ENCODE peak calls at places on chromosomes 16 and 17, in nine cellular contexts. V is adrenal gland, S is uterus, J is MM.1S, Z is left ventricle myocardium inferior, H is HAP-1, L is heart right ventricle, M is heart left ventricle, T is cardiac muscle cell. X is an unnamed sample. For H3K36me3 and H3K4me1, the result is how much of the 10 kb centered on the place peaks cover.

GRCh38 chr16:89636663-89637062 is 20.8 kb downstream of the CHMP1A start:
- DNase-seq in V (no peak), S (no peak), J (no peak), Z (no peak), H (no peak), L (no peak), M (no peak), T (no peak), X (no peak)

GRCh38 chr17:28379814-28380571 is 8.5 kb downstream of the SARM1 start:
- DNase-seq in V (no peak), S (no peak), J (no peak), Z (no peak), H (no peak), L (no peak), M (no peak), T (no peak), X (no peak)

GRCh38 chr17:8628609-8629169 is 1.8 kb downstream of the MYH10 start:
- DNase-seq in V (no peak), S (no peak), J (no peak), Z (no peak), H (no peak), L (no peak), M (no peak), T (no peak), X (peak)

GRCh38 chr16:47565454-47565853 is 104.3 kb downstream of the PHKB start:
- DNase-seq in V (peak), S (no peak), J (no peak), Z (peak), H (no peak), L (peak), M (peak), T (no peak), X (no peak)

GRCh38 chr17:752620-753219 is 656 bp upstream of the GEMIN4 start:
- DNase-seq in V (peak), S (peak), J (no peak), Z (peak), H (no peak), L (peak), M (peak), T (no peak), X (peak)

GRCh38 chr16:5490499-5490898 is 392.9 kb upstream of the EEF2KMT start:
- DNase-seq in V (no peak), S (no peak), J (peak), Z (no peak), H (no peak), L (no peak), M (no peak), T (peak), X (peak)

GRCh38 chr16:25966172-25967097 is 274.7 kb downstream of the HS3ST4 start:
- DNase-seq in V (no peak), S (no peak), J (peak), Z (no peak), H (no peak), L (no peak), M (no peak), T (no peak), X (no peak)

GRCh38 chr17:34146440-34147043 is 108.5 kb upstream of the CCL2 start:
- DNase-seq in V (no peak), S (no peak), J (peak), Z (peak), H (peak), L (peak), M (no peak), T (peak), X (peak)

GRCh38 chr17:82882715-82883446 is 43.1 kb upstream of the ZNF750 start:
- DNase-seq in V (no peak), S (no peak), J (no peak), Z (no peak), H (no peak), L (no peak), M (no peak), T (no peak), X (no peak)

GRCh38 chr16:15418206-15418605 is 16.2 kb upstream of the BMERB1 start:
- DNase-seq in V (no peak), S (no peak), J (no peak), Z (no peak), H (no peak), L (no peak), M (no peak), T (no peak), X (no peak)

GRCh38 chr17:29124931-29125270 is 55.3 kb downstream of the MYO18A start:
- DNase-seq in V (no peak), S (no peak), J (no peak), Z (peak), H (no peak), L (peak), M (no peak), T (no peak), X (no peak)

GRCh38 chr17:83014297-83014696 is 65.1 kb upstream of the METRNL start:
- DNase-seq in V (no peak), S (no peak), J (no peak), Z (no peak), H (no peak), L (no peak), M (no peak), T (no peak), X (no peak)

GRCh38 chr17:70352834-70353233 is 183.5 kb downstream of the KCNJ2 start:
- DNase-seq in V (no peak), S (no peak), J (no peak), Z (no peak), H (no peak), L (no peak), M (no peak), T (no peak), X (no peak)

GRCh38 chr17:59361386-59361785 is 29.9 kb downstream of the YPEL2 start:
- DNase-seq in V (no peak), S (no peak), J (no peak), Z (no peak), H (no peak), L (no peak), M (no peak), T (no peak), X (no peak)

GRCh38 chr17:14356043-14356637 is 55.3 kb downstream of the HS3ST3B1 start:
- DNase-seq in V (no peak), S (no peak), J (no peak), Z (no peak), H (no peak), L (no peak), M (no peak), T (no peak), X (no peak)

GRCh38 chr17:45388604-45389325 is 43.9 kb downstream of the ARHGAP27 start:
- DNase-seq in V (no peak), S (no peak), J (no peak), Z (no peak), H (no peak), L (no peak), M (no peak), T (no peak), X (no peak)

GRCh38 chr16:3377917-3378316 is 22.2 kb downstream of the OR2C1 start:
- DNase-seq in V (no peak), S (no peak), J (no peak), Z (no peak), H (no peak), L (no peak), M (no peak), T (no peak), X (no peak)

GRCh38 chr16:84212154-84212553 is 21.2 kb downstream of the ADAD2 start:
- DNase-seq in V (no peak), S (no peak), J (no peak), Z (no peak), H (no peak), L (no peak), M (no peak), T (no peak), X (no peak)

GRCh38 chr16:65876200-65876498 is 490.3 kb upstream of the CDH5 start:
- DNase-seq in V (no peak), S (no peak), J (no peak), Z (no peak), H (no peak), L (no peak), M (no peak), T (no peak), X (no peak)

GRCh38 chr16:4200000-4200780 is 41.7 kb downstream of the SRL start:
- DNase-seq in V (peak), S (peak), J (peak), Z (peak), H (peak), L (peak), M (peak), T (peak), X (peak)

GRCh38 chr17:62824290-62825135 is 16.4 kb upstream of the MARCHF10 start:
- DNase-seq in V (no peak), S (no peak), J (no peak), Z (no peak), H (peak), L (no peak), M (no peak), T (no peak), X (peak)

GRCh38 chr17:82603981-82604448 is 44.2 kb downstream of the WDR45B start:
- DNase-seq in V (peak), S (peak), J (no peak), Z (peak), H (no peak), L (no peak), M (peak), T (no peak), X (no peak)

GRCh38 chr17:50468120-50469004 is at the start of gene CHAD:
- DNase-seq in V (no peak), S (no peak), J (no peak), Z (no peak), H (no peak), L (no peak), M (no peak), T (no peak), X (no peak)

GRCh38 chr16:30951193-30951592 is 2.3 kb downstream of the ORAI3 start:
- DNase-seq in V (no peak), S (no peak), J (no peak), Z (no peak), H (no peak), L (no peak), M (no peak), T (no peak), X (no peak)

GRCh38 chr16:518858-519257 is 8.7 kb upstream of the CAPN15 start:
- DNase-seq in V (no peak), S (no peak), J (no peak), Z (no peak), H (no peak), L (no peak), M (no peak), T (no peak), X (no peak)

GRCh38 chr16:76222853-76223252 is 54.3 kb upstream of the CNTNAP4 start:
- DNase-seq in V (no peak), S (no peak), J (no peak), Z (no peak), H (no peak), L (no peak), M (no peak), T (no peak), X (no peak)

GRCh38 chr16:2971985-2972784 is 3.0 kb downstream of the PAQR4 start:
- DNase-seq in V (no peak), S (no peak), J (no peak), Z (no peak), H (no peak), L (no peak), M (no peak), T (no peak), X (no peak)

GRCh38 chr17:38853292-38854219 is at the start of gene RPL23:
- DNase-seq in V (peak), S (peak), J (peak), Z (peak), H (peak), L (peak), M (peak), T (peak), X (peak)

GRCh38 chr16:71676236-71676635 is 48.3 kb downstream of the PHLPP2 start:
- DNase-seq in V (no peak), S (no peak), J (no peak), Z (no peak), H (no peak), L (no peak), M (no peak), T (no peak), X (peak)

GRCh38 chr16:51723016-51723724 is 572.1 kb upstream of the SALL1 start:
- DNase-seq in V (no peak), S (no peak), J (no peak), Z (no peak), H (peak), L (no peak), M (no peak), T (no peak), X (no peak)

GRCh38 chr16:4323845-4324478 is 8.1 kb downstream of the GLIS2 start:
- DNase-seq in V (peak), S (peak), J (no peak), Z (peak), H (no peak), L (peak), M (peak), T (peak), X (peak)

GRCh38 chr17:42783062-42783777 is 2.8 kb downstream of the WNK4 start:
- DNase-seq in V (no peak), S (no peak), J (no peak), Z (no peak), H (no peak), L (no peak), M (no peak), T (no peak), X (no peak)

GRCh38 chr17:42781639-42782401 is 1.4 kb downstream of the WNK4 start:
- DNase-seq in V (no peak), S (no peak), J (no peak), Z (no peak), H (no peak), L (no peak), M (no peak), T (no peak), X (no peak)

GRCh38 chr17:42783778-42784138 is 3.3 kb downstream of the WNK4 start:
- DNase-seq in V (no peak), S (no peak), J (no peak), Z (no peak), H (no peak), L (no peak), M (no peak), T (no peak), X (no peak)

GRCh38 chr17:42780816-42781638 is 617 bp downstream of the WNK4 start:
- DNase-seq in V (no peak), S (no peak), J (no peak), Z (no peak), H (no peak), L (no peak), M (no peak), T (peak), X (no peak)

DNA sequence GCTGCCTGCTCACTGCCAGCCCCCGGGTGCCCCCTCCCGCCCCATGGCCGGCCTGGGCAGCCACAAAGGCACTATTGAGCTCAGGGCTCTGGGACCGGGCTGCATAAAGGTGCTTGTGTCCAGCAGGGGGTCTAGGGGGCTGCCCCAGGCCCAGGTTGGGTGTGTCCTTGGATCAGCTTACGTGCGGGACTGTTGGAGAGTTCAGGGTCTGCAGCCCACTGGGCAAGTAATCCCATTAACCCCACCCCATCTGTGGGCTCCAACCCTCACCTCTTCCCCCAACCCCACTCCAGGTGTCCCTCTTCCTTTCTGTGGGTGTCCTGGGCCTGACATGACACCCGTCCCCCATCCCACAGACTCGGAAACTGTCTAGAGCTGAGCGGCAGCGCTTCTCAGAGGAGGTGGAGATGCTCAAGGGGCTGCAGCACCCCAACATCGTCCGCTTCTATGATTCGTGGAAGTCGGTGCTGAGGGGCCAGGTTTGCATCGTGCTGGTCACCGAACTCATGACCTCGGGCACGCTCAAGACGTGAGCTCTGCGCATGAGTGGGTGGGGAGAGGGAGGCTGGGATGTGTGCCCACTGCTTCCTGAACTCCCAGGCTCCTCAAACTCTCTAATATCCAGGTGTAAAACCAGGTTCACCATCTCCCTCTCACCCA is 2.1 kb downstream of the WNK4 start:
- DNase-seq in V (no peak), S (no peak), J (no peak), Z (no peak), H (no peak), L (no peak), M (no peak), T (no peak), X (no peak)
- H3K36me3 ChIP-seq in V (under half), S (under half), J (under half), Z (under half), H (under half), L (under half), M (under half), T (under half), X (under half)

GRCh38 chr17:19308398-19308797 is 54.1 kb downstream of the B9D1 start:
- DNase-seq in V (no peak), S (no peak), J (no peak), Z (no peak), H (no peak), L (no peak), M (no peak), T (no peak), X (no peak)
- H3K4me1 ChIP-seq in V (under half), S (under half), J (half or more), Z (half or more), H (under half), L (under half), M (half or more), T (under half), X (under half)

DNA sequence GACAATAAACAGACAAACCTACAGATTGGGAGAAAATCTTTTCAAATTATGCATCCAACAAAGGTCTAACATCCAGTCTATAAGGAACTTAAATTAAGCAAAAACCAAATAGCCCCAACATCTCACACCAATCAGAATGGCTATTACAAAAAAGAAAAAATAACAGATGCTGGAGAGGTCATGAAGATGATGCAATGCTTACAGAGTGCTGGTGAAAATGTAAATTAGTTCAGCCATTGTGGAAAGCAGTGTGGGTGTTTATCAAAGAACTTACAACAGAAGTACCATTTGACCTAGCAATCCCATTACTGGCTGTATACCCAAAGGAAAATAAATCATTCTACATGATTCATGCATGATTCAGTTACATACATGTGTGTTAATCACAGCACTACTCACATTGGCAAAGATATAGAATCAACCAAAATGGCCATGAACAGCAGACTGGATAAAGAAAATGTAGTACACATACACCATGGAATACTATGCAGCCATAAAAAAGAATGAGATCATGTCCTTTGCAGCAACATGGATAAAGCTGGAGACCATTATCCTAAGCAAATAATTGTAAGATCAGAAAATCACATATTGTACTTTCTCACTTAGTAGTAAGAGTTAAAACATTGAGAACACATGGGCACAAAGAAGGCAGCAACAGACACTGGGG is 223.9 kb upstream of the WSB1 start:
- DNase-seq in V (no peak), S (no peak), J (no peak), Z (no peak), H (no peak), L (no peak), M (no peak), T (no peak), X (no peak)
- H3K36me3 ChIP-seq in V (under half), S (under half), J (under half), Z (under half), H (under half), L (under half), M (under half), T (under half), X (under half)

GRCh38 chr17:2064980-2065785 is 10.3 kb downstream of the HIC1 start:
- DNase-seq in V (no peak), S (peak), J (no peak), Z (no peak), H (no peak), L (peak), M (no peak), T (no peak), X (peak)
- H3K4me1 ChIP-seq in V (under half), S (half or more), J (under half), Z (half or more), H (under half), L (half or more), M (half or more), T (under half), X (under half)

GRCh38 chr17:5973410-5973809 is 96.8 kb upstream of the WSCD1 start:
- DNase-seq in V (no peak), S (no peak), J (no peak), Z (no peak), H (no peak), L (no peak), M (no peak), T (no peak), X (no peak)
- H3K36me3 ChIP-seq in V (under half), S (under half), J (under half), Z (under half), H (under half), L (under half), M (under half), T (under half), X (under half)

GRCh38 chr17:40065041-40065770 is 2.4 kb downstream of the THRA start:
- DNase-seq in V (peak), S (no peak), J (no peak), Z (peak), H (no peak), L (no peak), M (no peak), T (peak), X (peak)
- H3K4me1 ChIP-seq in V (under half), S (under half), J (under half), Z (half or more), H (under half), L (half or more), M (half or more), T (half or more), X (half or more)

DNA sequence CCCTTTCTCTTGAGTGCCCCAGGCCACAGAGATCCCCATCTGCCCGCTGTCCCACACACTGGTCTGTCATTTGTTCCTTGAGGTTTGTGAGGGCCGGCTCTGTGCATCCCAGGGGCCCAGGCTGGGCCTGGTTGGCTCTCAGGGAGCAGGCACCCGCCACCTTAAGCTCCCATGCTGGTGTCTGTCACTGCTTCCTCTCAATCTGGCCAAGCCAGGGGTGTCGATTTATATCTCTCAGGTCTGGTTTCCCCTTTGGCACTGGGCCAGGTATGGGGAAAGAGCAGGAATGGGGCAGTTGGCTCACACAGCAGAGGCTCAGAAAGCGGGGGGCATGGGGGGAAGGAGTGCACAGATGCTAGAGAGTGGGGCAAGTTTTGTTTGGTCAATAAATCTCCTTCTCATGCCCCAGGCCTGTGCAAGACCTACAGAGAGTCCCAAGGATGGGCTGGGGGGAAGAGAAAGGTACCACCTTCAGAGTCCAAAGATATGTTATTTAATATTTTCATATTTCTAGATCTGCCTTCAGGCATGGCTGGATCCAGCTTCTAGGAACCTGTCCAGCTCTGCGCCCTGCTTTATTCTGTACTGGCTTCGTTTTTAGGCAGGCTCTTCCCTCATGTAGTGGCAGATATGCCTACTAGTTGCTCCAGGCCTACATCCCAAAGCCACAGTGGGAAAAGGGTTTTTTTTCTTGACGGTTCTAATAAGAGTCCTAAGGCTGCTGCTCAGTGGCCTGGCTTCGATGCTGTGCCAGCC is 34.3 kb downstream of the IL4R start:
- DNase-seq in V (no peak), S (no peak), J (no peak), Z (no peak), H (no peak), L (no peak), M (no peak), T (no peak), X (no peak)
- H3K36me3 ChIP-seq in V (half or more), S (under half), J (under half), Z (half or more), H (under half), L (under half), M (half or more), T (under half), X (half or more)

DNA sequence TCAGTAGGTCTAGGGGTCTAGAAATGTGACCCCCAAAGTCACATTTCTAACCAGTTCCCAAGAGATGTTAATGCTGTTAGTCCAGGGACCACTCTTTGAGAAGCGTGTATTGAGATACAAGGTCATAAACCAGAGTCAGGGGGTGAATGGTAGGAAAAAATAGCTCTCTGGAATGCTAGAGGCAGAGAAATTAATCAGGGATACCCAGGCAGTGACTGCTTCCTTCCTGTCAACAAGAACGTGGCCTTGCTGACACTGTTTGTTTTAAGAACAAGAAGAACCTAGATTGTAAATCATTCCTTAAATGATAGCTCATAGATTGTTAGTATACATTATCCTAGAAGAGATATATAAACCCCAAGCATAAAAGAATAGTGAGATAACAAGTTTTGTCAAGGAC is 43.8 kb downstream of the PITPNM3 start:
- DNase-seq in V (no peak), S (no peak), J (no peak), Z (no peak), H (no peak), L (no peak), M (no peak), T (no peak), X (no peak)
- H3K4me1 ChIP-seq in V (under half), S (under half), J (under half), Z (under half), H (under half), L (under half), M (under half), T (under half), X (under half)

X was measured in SJCRH30.